ENCODE peak calls at places on chromosomes 12 and 14, in eight cellular contexts. One of them, this sample, is unnamed. For H3K36me3, the result is how much of the 10 kb centered on the place peaks cover.

GRCh38 chr12:109758406-109759075 is 44.9 kb downstream of the FAM222A start:
- DNase-seq in GM23338: no peak
- DNase-seq in hepatocyte: no peak
- DNase-seq in neural progenitor cell: no peak
- DNase-seq in brain microvascular endothelial cell: no peak
- DNase-seq in left ventricle myocardium inferior: peak
- DNase-seq in PC-3: no peak
- DNase-seq in breast epithelium: no peak
- DNase-seq in this sample: no peak

GRCh38 chr12:107372229-107372658 is 278.9 kb upstream of the CRY1 start:
- DNase-seq in breast epithelium: peak
- DNase-seq in neural progenitor cell: no peak
- DNase-seq in GM23338: no peak
- DNase-seq in left ventricle myocardium inferior: no peak
- DNase-seq in brain microvascular endothelial cell: no peak
- DNase-seq in PC-3: no peak
- DNase-seq in hepatocyte: no peak
- DNase-seq in this sample: peak

GRCh38 chr14:69360438-69361108 is 37.5 kb downstream of the ERH start:
- DNase-seq in left ventricle myocardium inferior: no peak
- DNase-seq in breast epithelium: no peak
- DNase-seq in GM23338: no peak
- DNase-seq in brain microvascular endothelial cell: no peak
- DNase-seq in PC-3: no peak
- DNase-seq in hepatocyte: no peak
- DNase-seq in neural progenitor cell: no peak
- DNase-seq in this sample: no peak

GRCh38 chr12:52949413-52950331 is 754 bp downstream of the KRT18 start:
- DNase-seq in PC-3: peak
- DNase-seq in hepatocyte: peak
- DNase-seq in breast epithelium: peak
- DNase-seq in brain microvascular endothelial cell: peak
- DNase-seq in left ventricle myocardium inferior: no peak
- DNase-seq in neural progenitor cell: peak
- DNase-seq in GM23338: peak
- DNase-seq in this sample: peak

GRCh38 chr12:46133751-46134150 is 135.1 kb downstream of the SLC38A1 start:
- DNase-seq in neural progenitor cell: no peak
- DNase-seq in brain microvascular endothelial cell: no peak
- DNase-seq in breast epithelium: no peak
- DNase-seq in left ventricle myocardium inferior: no peak
- DNase-seq in GM23338: no peak
- DNase-seq in hepatocyte: peak
- DNase-seq in PC-3: no peak
- DNase-seq in this sample: no peak

GRCh38 chr12:18859400-18859799 is 121.5 kb downstream of the CAPZA3 start:
- DNase-seq in neural progenitor cell: no peak
- DNase-seq in PC-3: no peak
- DNase-seq in hepatocyte: no peak
- DNase-seq in left ventricle myocardium inferior: no peak
- DNase-seq in GM23338: no peak
- DNase-seq in breast epithelium: no peak
- DNase-seq in brain microvascular endothelial cell: no peak
- DNase-seq in this sample: no peak

GRCh38 chr12:50542448-50542847 is 37.7 kb downstream of the DIP2B start:
- DNase-seq in neural progenitor cell: no peak
- DNase-seq in breast epithelium: no peak
- DNase-seq in brain microvascular endothelial cell: peak
- DNase-seq in hepatocyte: peak
- DNase-seq in left ventricle myocardium inferior: no peak
- DNase-seq in GM23338: no peak
- DNase-seq in PC-3: peak
- DNase-seq in this sample: peak

GRCh38 chr14:91310620-91311283 is 66.2 kb upstream of the GPR68 start:
- DNase-seq in left ventricle myocardium inferior: no peak
- DNase-seq in neural progenitor cell: no peak
- DNase-seq in breast epithelium: no peak
- DNase-seq in GM23338: no peak
- DNase-seq in hepatocyte: no peak
- DNase-seq in PC-3: no peak
- DNase-seq in brain microvascular endothelial cell: no peak
- DNase-seq in this sample: no peak

GRCh38 chr12:22271036-22271435 is 63.5 kb downstream of the ST8SIA1 start:
- DNase-seq in GM23338: no peak
- DNase-seq in breast epithelium: peak
- DNase-seq in left ventricle myocardium inferior: no peak
- DNase-seq in neural progenitor cell: no peak
- DNase-seq in PC-3: peak
- DNase-seq in hepatocyte: no peak
- DNase-seq in brain microvascular endothelial cell: peak
- DNase-seq in this sample: no peak

GRCh38 chr14:102196436-102197230 is 56.9 kb downstream of the WDR20 start:
- DNase-seq in left ventricle myocardium inferior: no peak
- DNase-seq in breast epithelium: no peak
- DNase-seq in PC-3: no peak
- DNase-seq in neural progenitor cell: no peak
- DNase-seq in GM23338: no peak
- DNase-seq in brain microvascular endothelial cell: no peak
- DNase-seq in hepatocyte: no peak
- DNase-seq in this sample: peak

GRCh38 chr12:77031745-77032144 is 33.6 kb downstream of the E2F7 start:
- DNase-seq in brain microvascular endothelial cell: peak
- DNase-seq in GM23338: no peak
- DNase-seq in breast epithelium: no peak
- DNase-seq in PC-3: no peak
- DNase-seq in hepatocyte: no peak
- DNase-seq in left ventricle myocardium inferior: no peak
- DNase-seq in neural progenitor cell: no peak
- DNase-seq in this sample: no peak

GRCh38 chr14:91511014-91511466 is 930 bp upstream of the PPP4R3A start:
- DNase-seq in hepatocyte: no peak
- DNase-seq in PC-3: peak
- DNase-seq in left ventricle myocardium inferior: no peak
- DNase-seq in breast epithelium: no peak
- DNase-seq in brain microvascular endothelial cell: no peak
- DNase-seq in neural progenitor cell: peak
- DNase-seq in GM23338: peak
- DNase-seq in this sample: no peak

GRCh38 chr12:80580254-80580653 is 127.2 kb upstream of the MYF6 start:
- DNase-seq in GM23338: no peak
- DNase-seq in hepatocyte: no peak
- DNase-seq in breast epithelium: no peak
- DNase-seq in neural progenitor cell: no peak
- DNase-seq in left ventricle myocardium inferior: no peak
- DNase-seq in brain microvascular endothelial cell: peak
- DNase-seq in PC-3: peak
- DNase-seq in this sample: no peak

GRCh38 chr12:62776997-62777396 is 158.0 kb downstream of the PPM1H start:
- DNase-seq in hepatocyte: peak
- DNase-seq in brain microvascular endothelial cell: no peak
- DNase-seq in GM23338: no peak
- DNase-seq in breast epithelium: no peak
- DNase-seq in PC-3: no peak
- DNase-seq in neural progenitor cell: no peak
- DNase-seq in left ventricle myocardium inferior: no peak
- DNase-seq in this sample: no peak

GRCh38 chr14:55142466-55142865 is 13.4 kb downstream of the LGALS3 start:
- DNase-seq in GM23338: no peak
- DNase-seq in neural progenitor cell: no peak
- DNase-seq in PC-3: no peak
- DNase-seq in brain microvascular endothelial cell: no peak
- DNase-seq in left ventricle myocardium inferior: no peak
- DNase-seq in hepatocyte: no peak
- DNase-seq in breast epithelium: no peak
- DNase-seq in this sample: no peak

GRCh38 chr12:100163416-100164152 is 20.9 kb upstream of the BLTP3B start:
- DNase-seq in left ventricle myocardium inferior: peak
- DNase-seq in GM23338: peak
- DNase-seq in neural progenitor cell: peak
- DNase-seq in hepatocyte: peak
- DNase-seq in breast epithelium: peak
- DNase-seq in brain microvascular endothelial cell: peak
- DNase-seq in PC-3: peak
- DNase-seq in this sample: peak

GRCh38 chr12:1206118-1206734 is 215.2 kb downstream of the ERC1 start:
- DNase-seq in GM23338: no peak
- DNase-seq in hepatocyte: no peak
- DNase-seq in left ventricle myocardium inferior: no peak
- DNase-seq in PC-3: no peak
- DNase-seq in brain microvascular endothelial cell: no peak
- DNase-seq in neural progenitor cell: no peak
- DNase-seq in breast epithelium: no peak
- DNase-seq in this sample: no peak

GRCh38 chr12:31896514-31897039 is 62.6 kb upstream of the RESF1 start:
- DNase-seq in left ventricle myocardium inferior: peak
- DNase-seq in brain microvascular endothelial cell: peak
- DNase-seq in neural progenitor cell: no peak
- DNase-seq in PC-3: no peak
- DNase-seq in GM23338: peak
- DNase-seq in breast epithelium: peak
- DNase-seq in hepatocyte: peak
- DNase-seq in this sample: peak

GRCh38 chr14:56787530-56787929 is 22.7 kb downstream of the OTX2 start:
- DNase-seq in hepatocyte: no peak
- DNase-seq in brain microvascular endothelial cell: no peak
- DNase-seq in breast epithelium: no peak
- DNase-seq in GM23338: no peak
- DNase-seq in neural progenitor cell: no peak
- DNase-seq in left ventricle myocardium inferior: no peak
- DNase-seq in PC-3: no peak
- DNase-seq in this sample: no peak

GRCh38 chr14:56782701-56783100 is 27.6 kb downstream of the OTX2 start:
- DNase-seq in brain microvascular endothelial cell: no peak
- DNase-seq in breast epithelium: no peak
- DNase-seq in GM23338: no peak
- DNase-seq in neural progenitor cell: no peak
- DNase-seq in PC-3: peak
- DNase-seq in hepatocyte: no peak
- DNase-seq in left ventricle myocardium inferior: no peak
- DNase-seq in this sample: no peak
- H3K36me3 ChIP-seq in brain microvascular endothelial cell: under half
- H3K36me3 ChIP-seq in breast epithelium: under half
- H3K36me3 ChIP-seq in GM23338: under half
- H3K36me3 ChIP-seq in neural progenitor cell: under half
- H3K36me3 ChIP-seq in PC-3: under half
- H3K36me3 ChIP-seq in hepatocyte: under half
- H3K36me3 ChIP-seq in left ventricle myocardium inferior: under half
- H3K36me3 ChIP-seq in this sample: under half

GRCh38 chr12:56644654-56645053 is 1.1 kb downstream of the ATP5F1B start:
- DNase-seq in PC-3: no peak
- DNase-seq in GM23338: no peak
- DNase-seq in hepatocyte: no peak
- DNase-seq in neural progenitor cell: no peak
- DNase-seq in left ventricle myocardium inferior: no peak
- DNase-seq in breast epithelium: no peak
- DNase-seq in brain microvascular endothelial cell: no peak
- DNase-seq in this sample: no peak
- H3K27ac ChIP-seq in PC-3: no peak
- H3K27ac ChIP-seq in GM23338: no peak
- H3K27ac ChIP-seq in hepatocyte: peak
- H3K27ac ChIP-seq in neural progenitor cell: no peak
- H3K27ac ChIP-seq in left ventricle myocardium inferior: peak
- H3K27ac ChIP-seq in breast epithelium: peak
- H3K27ac ChIP-seq in brain microvascular endothelial cell: no peak
- H3K27ac ChIP-seq in this sample: peak

GRCh38 chr12:91007531-91008290 is 2.9 kb upstream of the EPYC start:
- DNase-seq in breast epithelium: no peak
- DNase-seq in PC-3: no peak
- DNase-seq in brain microvascular endothelial cell: no peak
- DNase-seq in left ventricle myocardium inferior: no peak
- DNase-seq in hepatocyte: no peak
- DNase-seq in GM23338: no peak
- DNase-seq in neural progenitor cell: no peak
- DNase-seq in this sample: no peak
- H3K36me3 ChIP-seq in breast epithelium: under half
- H3K36me3 ChIP-seq in PC-3: under half
- H3K36me3 ChIP-seq in brain microvascular endothelial cell: under half
- H3K36me3 ChIP-seq in left ventricle myocardium inferior: under half
- H3K36me3 ChIP-seq in hepatocyte: under half
- H3K36me3 ChIP-seq in GM23338: under half
- H3K36me3 ChIP-seq in neural progenitor cell: under half
- H3K36me3 ChIP-seq in this sample: under half

GRCh38 chr14:77184396-77185092 is 2.9 kb downstream of the TMEM63C start:
- DNase-seq in left ventricle myocardium inferior: no peak
- DNase-seq in brain microvascular endothelial cell: no peak
- DNase-seq in GM23338: no peak
- DNase-seq in neural progenitor cell: no peak
- DNase-seq in breast epithelium: peak
- DNase-seq in hepatocyte: peak
- DNase-seq in PC-3: peak
- DNase-seq in this sample: peak

GRCh38 chr14:77185093-77185465 is 3.5 kb downstream of the TMEM63C start:
- DNase-seq in left ventricle myocardium inferior: no peak
- DNase-seq in GM23338: no peak
- DNase-seq in hepatocyte: no peak
- DNase-seq in brain microvascular endothelial cell: no peak
- DNase-seq in neural progenitor cell: no peak
- DNase-seq in breast epithelium: no peak
- DNase-seq in PC-3: peak
- DNase-seq in this sample: no peak

GRCh38 chr14:77183896-77184295 is 2.3 kb downstream of the TMEM63C start:
- DNase-seq in left ventricle myocardium inferior: no peak
- DNase-seq in PC-3: no peak
- DNase-seq in hepatocyte: no peak
- DNase-seq in brain microvascular endothelial cell: no peak
- DNase-seq in GM23338: no peak
- DNase-seq in neural progenitor cell: no peak
- DNase-seq in breast epithelium: no peak
- DNase-seq in this sample: no peak

GRCh38 chr14:77181124-77181602 is 435 bp upstream of the TMEM63C start:
- DNase-seq in brain microvascular endothelial cell: no peak
- DNase-seq in breast epithelium: no peak
- DNase-seq in GM23338: no peak
- DNase-seq in hepatocyte: no peak
- DNase-seq in left ventricle myocardium inferior: no peak
- DNase-seq in neural progenitor cell: no peak
- DNase-seq in PC-3: no peak
- DNase-seq in this sample: no peak

DNA sequence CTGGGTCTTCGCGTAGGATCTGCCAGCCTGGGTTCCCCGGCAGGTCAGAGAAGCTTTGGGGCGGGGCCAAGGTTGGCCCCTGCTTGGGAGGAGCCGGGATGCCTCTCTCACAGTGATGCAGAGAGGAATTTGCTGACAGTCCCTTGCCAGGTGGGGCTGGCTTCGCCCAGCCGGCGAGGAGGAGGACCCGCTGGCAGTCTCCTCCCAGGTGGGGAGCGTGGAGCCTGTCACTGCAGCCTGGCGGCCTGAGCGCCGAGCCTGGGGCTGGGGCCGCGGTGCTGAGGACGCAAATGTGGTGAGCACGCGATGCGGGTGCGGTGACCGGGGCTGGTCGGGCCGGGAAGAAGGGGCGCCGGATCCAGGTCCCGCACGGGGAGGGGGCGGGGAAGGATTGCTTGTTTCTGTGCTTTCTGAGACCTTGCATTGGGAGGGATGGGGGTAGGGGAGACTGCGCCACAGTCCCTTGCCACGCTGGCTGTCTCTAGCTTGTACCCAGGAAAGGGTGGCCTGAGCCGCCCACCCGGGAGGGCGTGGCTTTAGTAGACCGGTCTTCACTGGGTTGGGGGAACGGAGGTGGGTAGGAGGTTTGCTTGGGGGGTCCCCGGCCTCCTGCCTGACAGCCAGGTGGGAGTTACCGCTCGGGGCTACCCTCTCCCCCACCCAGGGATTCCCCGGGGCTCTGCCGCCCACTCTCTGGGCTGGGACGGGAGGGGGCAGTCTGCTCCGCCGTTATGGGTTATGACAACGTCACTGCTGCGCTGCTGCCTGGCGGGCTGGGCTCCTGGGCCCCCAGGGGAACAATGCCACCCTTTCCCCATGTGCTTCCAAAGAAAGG is at the start of gene TMEM63C:
- DNase-seq in GM23338: peak
- DNase-seq in PC-3: peak
- DNase-seq in neural progenitor cell: peak
- DNase-seq in left ventricle myocardium inferior: no peak
- DNase-seq in hepatocyte: peak
- DNase-seq in breast epithelium: peak
- DNase-seq in brain microvascular endothelial cell: no peak
- DNase-seq in this sample: peak
- H3K27ac ChIP-seq in GM23338: peak
- H3K27ac ChIP-seq in PC-3: no peak
- H3K27ac ChIP-seq in neural progenitor cell: no peak
- H3K27ac ChIP-seq in left ventricle myocardium inferior: no peak
- H3K27ac ChIP-seq in hepatocyte: no peak
- H3K27ac ChIP-seq in breast epithelium: no peak
- H3K27ac ChIP-seq in brain microvascular endothelial cell: no peak
- H3K27ac ChIP-seq in this sample: no peak